ENCODE peak calls at places on chromosome 2, in eight cellular contexts. P is neuronal stem cell, J is mesenchymal stem cell, T is hepatocyte, W is GM23248, K is IMR-90, H is DND-41, Z is H9. E is an unnamed sample.

GRCh38 chr2:70283500-70284191 is 9.9 kb downstream of the SNRPG start:
- DNase-seq in W (no peak), T (no peak), J (no peak), K (no peak), Z (no peak), P (no peak), H (no peak), E (no peak)

GRCh38 chr2:17616405-17616804 is 75.9 kb downstream of the VSNL1 start:
- DNase-seq in H (no peak), K (no peak), Z (no peak), T (no peak), J (no peak), P (no peak), W (no peak), E (no peak)

GRCh38 chr2:31347788-31348187 is 66.8 kb downstream of the XDH start:
- DNase-seq in H (no peak), J (no peak), Z (no peak), K (peak; percentile 91), P (peak; percentile 6), T (no peak), W (peak; percentile 87), E (peak; percentile 90)

GRCh38 chr2:84290537-84290936 is 168.5 kb downstream of the SUCLG1 start:
- DNase-seq in K (no peak), Z (no peak), H (no peak), J (no peak), T (no peak), W (no peak), P (no peak), E (no peak)

GRCh38 chr2:132783883-132784282 is 113.9 kb upstream of the LYPD1 start:
- DNase-seq in Z (no peak), P (no peak), J (no peak), K (no peak), H (no peak), W (no peak), T (no peak), E (no peak)

GRCh38 chr2:110106642-110107041 is 9.0 kb downstream of the MALL start:
- DNase-seq in K (peak; percentile 93), H (no peak), W (peak; percentile 57), J (peak; percentile 95), Z (no peak), P (no peak), T (no peak), E (peak; percentile 97)

GRCh38 chr2:74935883-74936483 is 22.5 kb upstream of the POLE4 start:
- DNase-seq in T (no peak), Z (no peak), J (no peak), K (no peak), P (no peak), H (no peak), W (peak; percentile 15), E (no peak)

GRCh38 chr2:120896904-120897303 is 161.2 kb downstream of the GLI2 start:
- DNase-seq in H (no peak), W (no peak), K (no peak), Z (no peak), J (no peak), P (no peak), T (no peak), E (no peak)

GRCh38 chr2:14313351-14313750 is 319.2 kb upstream of the LRATD1 start:
- DNase-seq in J (no peak), Z (no peak), K (no peak), H (no peak), W (no peak), P (no peak), T (no peak), E (no peak)

GRCh38 chr2:145022021-145022670 is 502.2 kb upstream of the ZEB2 start:
- DNase-seq in K (peak; percentile 28), Z (no peak), W (peak; percentile 16), P (no peak), T (no peak), J (peak; percentile 46), H (no peak), E (no peak)

GRCh38 chr2:69549421-69549820 is 94.1 kb downstream of the AAK1 start:
- DNase-seq in W (peak; percentile 68), T (no peak), H (no peak), K (peak; percentile 64), Z (no peak), P (no peak), J (peak; percentile 38), E (peak; percentile 72)

GRCh38 chr2:98608962-98609604 is 694 bp downstream of the UNC50 start:
- DNase-seq in T (peak; percentile 63), P (no peak), Z (no peak), K (peak; percentile 58), W (peak; percentile 78), J (peak; percentile 66), H (no peak), E (peak; percentile 61)

GRCh38 chr2:204325468-204325867 is 219.8 kb upstream of the PARD3B start:
- DNase-seq in T (peak; percentile 91), Z (peak; percentile 69), W (peak; percentile 82), H (peak; percentile 56), J (peak; percentile 82), K (peak; percentile 87), P (peak; percentile 81), E (peak; percentile 89)

GRCh38 chr2:189297446-189297845 is 117.9 kb upstream of the COL5A2 start:
- DNase-seq in H (no peak), K (peak; percentile 86), W (peak; percentile 47), Z (no peak), J (no peak), T (no peak), P (no peak), E (peak; percentile 56)

GRCh38 chr2:48607307-48608014 is 10.2 kb upstream of the GTF2A1L start:
- DNase-seq in W (peak; percentile 42), T (no peak), K (peak; percentile 22), P (no peak), H (no peak), Z (no peak), J (no peak), E (peak; percentile 51)
- H3K4me2 ChIP-seq in W (peak overlapping the region; percentile 11), T (no peak overlapping the region), K (no peak overlapping the region), P (no peak overlapping the region), H (no peak overlapping the region), Z (no peak overlapping the region), J (no peak overlapping the region), E (no peak overlapping the region)

GRCh38 chr2:137233091-137233490 is 467.7 kb downstream of the THSD7B start:
- DNase-seq in K (no peak), Z (no peak), W (no peak), J (no peak), P (no peak), H (no peak), T (no peak), E (no peak)
- H2AFZ ChIP-seq in K (no peak overlapping the region), Z (no peak overlapping the region), W (no peak overlapping the region), J (no peak overlapping the region), P (no peak overlapping the region), H (no peak overlapping the region), T (no peak overlapping the region), E (no peak overlapping the region)

GRCh38 chr2:67514515-67514914 is 117.4 kb downstream of the ETAA1 start:
- DNase-seq in K (peak; percentile 94), H (no peak), P (no peak), W (peak; percentile 68), T (no peak), Z (no peak), J (peak; percentile 79), E (peak; percentile 84)

GRCh38 chr2:67516358-67516757 is 119.2 kb downstream of the ETAA1 start:
- DNase-seq in K (no peak), P (no peak), T (no peak), H (no peak), J (no peak), Z (no peak), W (no peak), E (no peak)

GRCh38 chr2:67515538-67515937 is 118.4 kb downstream of the ETAA1 start:
- DNase-seq in Z (no peak), W (no peak), H (no peak), P (no peak), T (no peak), J (no peak), K (no peak), E (no peak)

GRCh38 chr2:67516899-67517530 is 119.9 kb downstream of the ETAA1 start:
- DNase-seq in Z (no peak), W (peak; percentile 90), J (peak; percentile 70), P (no peak), K (peak; percentile 98), H (no peak), T (no peak), E (peak; percentile 98)

GRCh38 chr2:67515021-67515420 is 117.9 kb downstream of the ETAA1 start:
- DNase-seq in K (no peak), W (peak; percentile 28), Z (no peak), P (no peak), J (no peak), H (no peak), T (no peak), E (no peak)
- H3K27ac ChIP-seq in K (peak overlapping the region; percentile 19), W (peak overlapping the region; percentile 36), Z (no peak overlapping the region), P (no peak overlapping the region), J (no peak overlapping the region), H (no peak overlapping the region), T (no peak overlapping the region), E (no peak overlapping the region)

GRCh38 chr2:241068136-241068941 is 33.7 kb downstream of the MTERF4 start:
- DNase-seq in W (no peak), Z (no peak), P (no peak), J (no peak), H (no peak), T (no peak), K (no peak), E (no peak)
- H3K4me2 ChIP-seq in W (no peak overlapping the region), Z (no peak overlapping the region), P (no peak overlapping the region), J (no peak overlapping the region), H (no peak overlapping the region), T (no peak overlapping the region), K (no peak overlapping the region), E (no peak overlapping the region)

GRCh38 chr2:43325448-43325811 is 99.0 kb upstream of the ZFP36L2 start:
- DNase-seq in Z (no peak), H (no peak), T (no peak), P (no peak), J (no peak), K (no peak), W (no peak), E (no peak)
- H2AFZ ChIP-seq in Z (no peak overlapping the region), H (no peak overlapping the region), T (no peak overlapping the region), P (no peak overlapping the region), J (no peak overlapping the region), K (no peak overlapping the region), W (no peak overlapping the region), E (no peak overlapping the region)

GRCh38 chr2:127414855-127415592 is 3.2 kb upstream of the PROC start:
- DNase-seq in T (no peak), W (no peak), J (no peak), H (no peak), P (no peak), K (no peak), Z (no peak), E (no peak)
- H3K27ac ChIP-seq in T (no peak overlapping the region), W (no peak overlapping the region), J (no peak overlapping the region), H (peak overlapping the region; percentile 44), P (no peak overlapping the region), K (no peak overlapping the region), Z (no peak overlapping the region), E (no peak overlapping the region)

GRCh38 chr2:104562537-104562936 is 291.4 kb upstream of the POU3F3 start:
- DNase-seq in K (no peak), T (no peak), H (no peak), P (no peak), J (no peak), Z (peak; percentile 42), W (no peak), E (no peak)
- H3K4me2 ChIP-seq in K (no peak overlapping the region), T (no peak overlapping the region), H (no peak overlapping the region), P (no peak overlapping the region), J (no peak overlapping the region), Z (no peak overlapping the region), W (no peak overlapping the region), E (no peak overlapping the region)

E was measured in fibroblast of lung.